ENCODE peak calls at places on chromosomes 16 and 17, in nine cellular contexts. H, D, M, F, C, P, L, W and G are unnamed samples.

GRCh38 chr17:82492647-82493516 is 26.6 kb upstream of the FOXK2 start:
- DNase-seq in M (no peak), H (no peak), F (no peak), D (peak), L (no peak), W (no peak), P (no peak), C (no peak), G (no peak)

GRCh38 chr16:74740795-74741304 is 33.8 kb downstream of the FA2H start:
- DNase-seq in F (no peak), W (no peak), H (peak), M (no peak), C (peak), P (peak), D (peak), L (peak), G (no peak)

GRCh38 chr16:49464877-49465504 is 91.4 kb downstream of the C16orf78 start:
- DNase-seq in F (no peak), H (peak), C (peak), L (peak), P (no peak), M (no peak), D (no peak), W (peak), G (peak)

GRCh38 chr16:2486645-2487516 is 12.0 kb downstream of the TBC1D24 start:
- DNase-seq in L (peak), M (no peak), W (no peak), C (peak), D (no peak), P (no peak), H (peak), F (peak), G (no peak)

GRCh38 chr16:73054732-73055481 is 7.0 kb upstream of the ZFHX3 start:
- DNase-seq in F (no peak), M (no peak), C (no peak), H (no peak), P (no peak), W (no peak), L (no peak), D (no peak), G (no peak)

GRCh38 chr17:15511142-15511541 is 43.7 kb upstream of the CDRT4 start:
- DNase-seq in P (no peak), M (no peak), W (no peak), D (no peak), L (no peak), F (no peak), H (no peak), C (no peak), G (no peak)

GRCh38 chr16:25691519-25692091 is at the start of gene HS3ST4:
- DNase-seq in C (no peak), M (no peak), P (no peak), W (no peak), D (no peak), L (peak), F (no peak), H (no peak), G (no peak)

GRCh38 chr16:57392694-57393093 is 11.9 kb upstream of the CCL17 start:
- DNase-seq in L (no peak), M (no peak), C (no peak), P (no peak), D (no peak), H (peak), F (no peak), W (no peak), G (no peak)

GRCh38 chr17:66711936-66712335 is 123.0 kb upstream of the CACNG5 start:
- DNase-seq in H (peak), F (no peak), M (peak), P (no peak), D (no peak), W (no peak), C (peak), L (no peak), G (no peak)

GRCh38 chr16:31107465-31107867 is 720 bp upstream of the BCKDK start:
- DNase-seq in P (no peak), C (no peak), F (no peak), D (no peak), W (no peak), H (no peak), M (no peak), L (no peak), G (no peak)

GRCh38 chr16:78706637-78707036 is 607.2 kb downstream of the WWOX start:
- DNase-seq in L (no peak), W (peak), D (no peak), F (no peak), P (no peak), H (no peak), M (no peak), C (no peak), G (no peak)

GRCh38 chr16:11152205-11152604 is 103.8 kb downstream of the SOCS1 start:
- DNase-seq in P (no peak), D (no peak), F (no peak), M (no peak), C (no peak), H (no peak), L (no peak), W (no peak), G (no peak)

GRCh38 chr16:83727018-83727417 is 80.8 kb upstream of the HSBP1 start:
- DNase-seq in F (no peak), P (no peak), D (no peak), W (no peak), M (no peak), L (peak), C (no peak), H (no peak), G (no peak)

GRCh38 chr17:68428498-68429172 is 28.7 kb downstream of the WIPI1 start:
- DNase-seq in D (no peak), M (no peak), H (no peak), L (no peak), W (no peak), F (no peak), C (no peak), P (no peak), G (peak)

GRCh38 chr17:35257080-35257701 is 14.3 kb downstream of the SLFN5 start:
- DNase-seq in D (peak), M (no peak), F (peak), L (no peak), P (peak), C (no peak), W (no peak), H (peak), G (no peak)

GRCh38 chr17:31902693-31903092 is 1.2 kb upstream of the UTP6 start:
- DNase-seq in W (no peak), P (no peak), C (no peak), F (no peak), M (no peak), D (no peak), H (no peak), L (no peak), G (no peak)

GRCh38 chr17:78903101-78903779 is at the start of gene CEP295NL:
- DNase-seq in L (peak), M (no peak), P (no peak), F (no peak), H (no peak), W (no peak), D (peak), C (no peak), G (no peak)

GRCh38 chr17:73340093-73340596 is 28.3 kb upstream of the CDC42EP4 start:
- DNase-seq in C (peak), W (no peak), L (no peak), H (peak), P (peak), D (peak), M (no peak), F (no peak), G (no peak)

GRCh38 chr16:50300942-50301625 is 34.7 kb downstream of the ADCY7 start:
- DNase-seq in F (no peak), W (no peak), C (peak), L (no peak), M (no peak), D (no peak), P (no peak), H (no peak), G (peak)

GRCh38 chr16:82888616-82889015 is 261.8 kb downstream of the CDH13 start:
- DNase-seq in H (no peak), L (no peak), M (no peak), D (no peak), P (no peak), C (no peak), W (no peak), F (no peak), G (no peak)

GRCh38 chr16:24609740-24610420 is 70.5 kb downstream of the RBBP6 start:
- DNase-seq in F (peak), C (peak), P (no peak), D (no peak), L (peak), H (peak), M (no peak), W (peak), G (peak)

GRCh38 chr16:11497851-11498289 is 88.8 kb downstream of the LITAF start:
- DNase-seq in D (no peak), H (no peak), C (no peak), F (no peak), M (no peak), P (peak), W (peak), L (peak), G (no peak)

GRCh38 chr17:79991140-79991923 is 44.3 kb downstream of the TBC1D16 start:
- DNase-seq in W (peak), D (peak), F (peak), L (peak), P (peak), H (peak), C (peak), M (peak), G (peak)

GRCh38 chr16:30658731-30659506 is 688 bp downstream of the FBRS start:
- DNase-seq in P (peak), M (peak), D (peak), F (peak), L (peak), W (peak), C (peak), H (no peak), G (peak)

GRCh38 chr16:89610108-89610453 is 3.4 kb upstream of the DPEP1 start:
- DNase-seq in W (no peak), M (no peak), C (no peak), D (no peak), L (no peak), H (no peak), P (no peak), F (no peak), G (no peak)

GRCh38 chr17:3815122-3815521 is 14.1 kb upstream of the ITGAE start:
- DNase-seq in D (no peak), P (no peak), C (no peak), H (no peak), L (no peak), F (no peak), W (no peak), M (no peak), G (no peak)

GRCh38 chr16:75378616-75379015 is 54.7 kb downstream of the CFDP1 start:
- DNase-seq in L (no peak), W (no peak), C (no peak), M (no peak), F (no peak), H (no peak), P (no peak), D (no peak), G (no peak)

GRCh38 chr17:9928601-9929341 is 23.7 kb upstream of the RCVRN start:
- DNase-seq in H (no peak), D (peak), C (no peak), W (peak), M (peak), P (peak), F (no peak), L (no peak), G (no peak)

GRCh38 chr17:33016920-33017319 is 25.3 kb downstream of the SPACA3 start:
- DNase-seq in W (no peak), H (no peak), P (no peak), M (no peak), L (no peak), F (no peak), D (no peak), C (peak), G (no peak)

GRCh38 chr17:3043737-3044365 is 19.6 kb downstream of the OR1D5 start:
- DNase-seq in H (no peak), M (no peak), F (no peak), P (no peak), L (peak), C (no peak), D (no peak), W (no peak), G (no peak)

GRCh38 chr16:53511403-53512280 is 8.6 kb upstream of the AKTIP start:
- DNase-seq in F (no peak), C (no peak), P (no peak), L (no peak), W (no peak), M (no peak), H (peak), D (no peak), G (peak)

GRCh38 chr16:72197556-72197955 is 25.6 kb upstream of the PMFBP1 start:
- DNase-seq in D (no peak), M (no peak), W (no peak), L (no peak), H (no peak), C (no peak), F (no peak), P (no peak), G (no peak)

GRCh38 chr17:56260421-56260820 is 107.1 kb downstream of the ANKFN1 start:
- DNase-seq in M (no peak), L (no peak), F (no peak), P (no peak), W (no peak), D (no peak), C (no peak), H (no peak), G (no peak)

GRCh38 chr16:50204426-50205108 is 51.5 kb downstream of the TENT4B start:
- DNase-seq in C (no peak), P (no peak), F (no peak), H (no peak), L (no peak), W (no peak), M (no peak), D (no peak), G (no peak)

GRCh38 chr17:43482103-43483012 is 1.4 kb upstream of the DHX8 start:
- DNase-seq in L (no peak), H (no peak), C (no peak), P (no peak), F (no peak), W (peak), M (no peak), D (no peak), G (no peak)

GRCh38 chr17:60304502-60304901 is 87.4 kb downstream of the USP32 start:
- DNase-seq in L (no peak), M (no peak), H (no peak), W (no peak), P (no peak), C (no peak), D (no peak), F (no peak), G (no peak)

GRCh38 chr16:84396537-84397008 is 28.2 kb downstream of the ATP2C2 start:
- DNase-seq in L (no peak), M (no peak), D (peak), C (no peak), W (no peak), H (no peak), F (no peak), P (no peak), G (no peak)

GRCh38 chr17:74282587-74283370 is 8.7 kb downstream of the DNAI2 start:
- DNase-seq in W (no peak), L (no peak), P (no peak), D (no peak), M (no peak), C (peak), H (no peak), F (no peak), G (no peak)

GRCh38 chr17:41013606-41014005 is 4.7 kb upstream of the KRTAP3-1 start:
- DNase-seq in C (no peak), L (peak), P (no peak), W (no peak), M (no peak), D (no peak), H (no peak), F (no peak), G (no peak)

GRCh38 chr17:3004925-3005324 is 58.5 kb downstream of the OR1D5 start:
- DNase-seq in M (no peak), D (no peak), W (peak), P (no peak), F (no peak), L (peak), C (no peak), H (peak), G (no peak)

DNA sequence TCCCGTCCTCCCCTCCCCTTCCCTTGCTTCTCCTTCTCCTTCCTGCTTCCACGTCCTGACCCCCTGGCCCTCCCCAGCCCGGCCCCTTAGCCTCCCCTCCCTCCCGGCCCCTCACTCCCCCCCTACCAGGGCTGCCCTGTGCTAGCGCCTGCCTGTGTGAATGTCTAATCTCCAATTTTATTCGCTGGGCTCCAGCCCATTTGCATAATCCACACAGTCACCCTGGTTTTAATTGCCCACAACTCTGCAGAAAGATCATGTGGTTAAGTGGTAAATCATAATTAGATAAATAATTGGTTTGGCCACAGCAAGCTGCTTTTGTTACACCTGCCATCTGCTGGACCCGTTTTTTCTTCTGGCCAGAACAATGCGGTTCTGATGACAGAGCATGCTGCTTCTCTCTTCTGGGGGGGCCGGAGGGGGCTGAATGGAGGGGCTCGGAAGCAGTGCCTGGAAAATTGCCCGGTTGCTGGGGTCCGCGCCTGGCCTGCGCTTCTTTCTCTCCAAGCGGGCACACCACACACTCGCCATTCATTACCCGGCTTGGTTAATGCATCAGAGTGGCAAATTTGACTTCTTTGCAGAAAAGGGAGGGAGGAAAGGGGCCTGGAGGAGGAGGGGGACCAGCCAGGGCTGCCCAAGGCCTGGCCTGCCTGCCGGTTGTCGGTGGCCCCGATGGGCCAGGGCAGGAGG is 19.5 kb upstream of the GSE1 start:
- DNase-seq in L (no peak), W (no peak), M (no peak), F (no peak), D (no peak), P (no peak), C (no peak), H (no peak), G (no peak)
- TF ChIP-seq POLR2A in L (no peak), W (no peak), M (no peak), F (no peak), D (no peak), P (no peak), C (no peak), H (no peak), G (no peak)

GRCh38 chr16:20306401-20306800 is 20.9 kb downstream of the GP2 start:
- DNase-seq in P (no peak), D (no peak), W (no peak), F (no peak), H (no peak), L (no peak), M (no peak), C (no peak), G (no peak)
- H3K27ac ChIP-seq in P (no peak), D (no peak), W (no peak), F (no peak), H (no peak), L (no peak), M (no peak), C (no peak), G (no peak)

GRCh38 chr17:4999429-5000093 is 1.8 kb downstream of the KIF1C start:
- DNase-seq in M (no peak), W (no peak), D (no peak), P (no peak), F (no peak), L (no peak), H (no peak), C (no peak), G (no peak)

GRCh38 chr17:4998027-4998665 is 396 bp downstream of the KIF1C start:
- DNase-seq in F (peak), P (no peak), W (peak), C (peak), D (peak), H (peak), L (peak), M (no peak), G (no peak)

GRCh38 chr17:5000237-5000639 is 2.5 kb downstream of the KIF1C start:
- DNase-seq in P (no peak), H (peak), F (peak), M (no peak), C (peak), D (no peak), L (no peak), W (peak), G (no peak)

GRCh38 chr17:4998666-4999428 is 1.1 kb downstream of the KIF1C start:
- DNase-seq in M (no peak), W (peak), P (no peak), H (peak), L (no peak), D (peak), F (peak), C (peak), G (peak)

GRCh38 chr17:4997302-4998026 is at the start of the genes INCA1 and KIF1C:
- DNase-seq in W (peak), D (peak), P (peak), C (peak), F (peak), M (peak), H (peak), L (peak), G (peak)
- TF ChIP-seq POLR2A in W (peak), D (peak), P (no peak), C (peak), F (peak), M (no peak), H (peak), L (peak), G (no peak)

DNA sequence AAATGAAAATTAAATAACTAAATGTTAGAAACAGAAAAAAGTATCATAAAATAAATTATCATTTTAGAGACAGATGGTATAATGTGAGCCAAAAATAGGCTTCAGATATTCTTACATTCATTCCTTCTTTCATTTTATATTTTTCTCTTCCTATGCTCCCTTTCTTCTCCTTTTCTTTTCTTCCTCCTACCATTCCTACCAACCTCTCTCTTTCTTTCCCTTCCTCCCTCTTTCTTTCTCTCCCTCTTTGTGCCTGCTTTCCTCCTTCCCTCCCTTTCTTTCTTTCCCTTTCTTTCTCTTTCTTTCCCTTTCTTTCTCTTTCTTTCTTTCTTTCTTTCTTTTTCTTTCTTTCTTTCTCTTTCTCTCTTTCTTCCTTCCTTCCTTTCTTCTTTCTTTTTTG is 275.6 kb upstream of the ELAC2 start:
- DNase-seq in F (no peak), D (no peak), W (no peak), P (no peak), C (no peak), H (no peak), M (no peak), L (no peak), G (no peak)
- H3K27ac ChIP-seq in F (no peak), D (no peak), W (no peak), P (no peak), C (no peak), H (no peak), M (no peak), L (no peak), G (no peak)

DNA sequence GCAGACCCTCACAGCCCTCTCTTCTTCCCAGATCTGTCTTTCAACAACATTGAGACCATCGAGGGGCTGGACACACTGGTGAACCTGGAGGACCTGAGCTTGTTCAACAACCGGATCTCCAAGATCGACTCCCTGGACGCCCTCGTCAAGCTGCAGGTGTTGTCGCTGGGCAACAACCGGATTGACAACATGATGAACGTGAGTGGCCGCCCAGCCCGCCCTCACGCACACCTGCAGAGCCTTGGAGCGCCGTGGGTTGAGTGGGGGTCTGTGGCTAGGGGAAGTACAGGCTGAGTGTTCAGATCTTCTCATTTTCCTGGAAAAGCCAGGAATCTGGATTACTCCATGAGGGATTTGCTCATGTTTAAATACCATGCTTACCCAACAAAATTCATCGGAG is 15.2 kb downstream of the DRC3 start:
- DNase-seq in F (no peak), D (no peak), M (no peak), P (no peak), L (no peak), W (no peak), H (no peak), C (no peak), G (no peak)
- TF ChIP-seq POLR2A in F (no peak), D (no peak), M (no peak), P (no peak), L (no peak), W (no peak), H (no peak), C (no peak), G (no peak)

GRCh38 chr16:4301177-4301576 is 14.7 kb upstream of the GLIS2 start:
- DNase-seq in F (no peak), H (no peak), M (no peak), D (no peak), C (no peak), W (no peak), L (no peak), P (no peak), G (no peak)

GRCh38 chr16:4293822-4294457 is 21.1 kb upstream of the TFAP4 start:
- DNase-seq in P (no peak), C (no peak), H (no peak), D (peak), L (peak), W (peak), F (no peak), M (no peak), G (no peak)

GRCh38 chr16:4297480-4297879 is 18.4 kb upstream of the GLIS2 start:
- DNase-seq in H (no peak), M (no peak), C (no peak), W (no peak), F (no peak), L (no peak), D (no peak), P (no peak), G (no peak)

GRCh38 chr16:4301968-4302367 is 13.9 kb upstream of the GLIS2 start:
- DNase-seq in D (no peak), M (no peak), P (no peak), C (no peak), H (no peak), W (no peak), L (no peak), F (no peak), G (no peak)

GRCh38 chr16:4298761-4299522 is 16.9 kb upstream of the GLIS2 start:
- DNase-seq in W (peak), F (peak), P (peak), H (peak), C (peak), L (peak), M (no peak), D (peak), G (no peak)
- H3K27ac ChIP-seq in W (peak), F (peak), P (peak), H (peak), C (peak), L (peak), M (no peak), D (peak), G (peak)